ENCODE peak calls at places on chromosomes 13 and 19, in nine cellular contexts. B, U, E, I, M, Z, L, G and X are unnamed samples.

GRCh38 chr19:11096210-11096841 is 7.1 kb downstream of the LDLR start:
- DNase-seq in B (no peak), U (no peak), E (peak), I (no peak), M (peak), Z (no peak), L (peak), G (peak), X (no peak)

GRCh38 chr19:14961956-14962685 is 17.5 kb downstream of the SLC1A6 start:
- DNase-seq in B (no peak), U (no peak), E (no peak), I (no peak), M (no peak), Z (no peak), L (no peak), G (no peak), X (no peak)

GRCh38 chr19:42273407-42274064 is 4.5 kb downstream of the CIC start:
- DNase-seq in B (no peak), U (no peak), E (no peak), I (no peak), M (no peak), Z (no peak), L (no peak), G (no peak), X (no peak)

GRCh38 chr19:50512112-50512998 is 1.4 kb downstream of the ASPDH start:
- DNase-seq in B (no peak), U (no peak), E (no peak), I (no peak), M (no peak), Z (no peak), L (no peak), G (no peak), X (no peak)

GRCh38 chr19:21595185-21595584 is 89.8 kb downstream of the ZNF429 start:
- DNase-seq in B (no peak), U (no peak), E (no peak), I (no peak), M (no peak), Z (no peak), L (no peak), G (no peak), X (no peak)

GRCh38 chr19:12789904-12790619 is 1.2 kb upstream of the JUNB start:
- DNase-seq in B (no peak), U (peak), E (peak), I (peak), M (peak), Z (peak), L (peak), G (peak), X (no peak)

GRCh38 chr13:25286308-25286968 is 850 bp downstream of the MTMR6 start:
- DNase-seq in B (peak), U (no peak), E (peak), I (peak), M (peak), Z (no peak), L (no peak), G (peak), X (no peak)

GRCh38 chr13:36512771-36513170 is 80.5 kb downstream of the CCNA1 start:
- DNase-seq in B (no peak), U (no peak), E (no peak), I (no peak), M (no peak), Z (no peak), L (no peak), G (no peak), X (no peak)

GRCh38 chr13:45482571-45483173 is 17.9 kb downstream of the COG3 start:
- DNase-seq in B (no peak), U (no peak), E (no peak), I (no peak), M (peak), Z (no peak), L (no peak), G (no peak), X (no peak)

GRCh38 chr19:27746691-27747380 is 1466.1 kb downstream of the UQCRFS1 start:
- DNase-seq in B (no peak), U (peak), E (no peak), I (no peak), M (peak), Z (no peak), L (peak), G (peak), X (peak)

GRCh38 chr13:41286370-41286769 is 23.0 kb upstream of the MTRF1 start:
- DNase-seq in B (no peak), U (no peak), E (no peak), I (no peak), M (no peak), Z (no peak), L (no peak), G (no peak), X (no peak)

GRCh38 chr19:5036733-5037681 is 68.1 kb downstream of the KDM4B start:
- DNase-seq in B (peak), U (peak), E (no peak), I (peak), M (no peak), Z (no peak), L (no peak), G (no peak), X (no peak)

GRCh38 chr13:105918842-105919741 is 616.4 kb downstream of the EFNB2 start:
- DNase-seq in B (peak), U (peak), E (no peak), I (no peak), M (peak), Z (no peak), L (no peak), G (no peak), X (no peak)

GRCh38 chr13:31442605-31443004 is 242.8 kb downstream of the B3GLCT start:
- DNase-seq in B (no peak), U (no peak), E (no peak), I (no peak), M (no peak), Z (no peak), L (no peak), G (no peak), X (no peak)

GRCh38 chr13:41271456-41272285 is 8.3 kb upstream of the MTRF1 start:
- DNase-seq in B (no peak), U (no peak), E (no peak), I (no peak), M (peak), Z (no peak), L (no peak), G (peak), X (no peak)

GRCh38 chr13:66430266-66430665 is 799.9 kb downstream of the PCDH9 start:
- DNase-seq in B (no peak), U (no peak), E (no peak), I (no peak), M (no peak), Z (no peak), L (no peak), G (no peak), X (no peak)

GRCh38 chr13:51937320-51938290 is 73.6 kb downstream of the ATP7B start:
- DNase-seq in B (no peak), U (no peak), E (no peak), I (no peak), M (no peak), Z (no peak), L (no peak), G (no peak), X (no peak)

GRCh38 chr13:52156724-52157251 is 2.6 kb downstream of the NEK3 start:
- DNase-seq in B (no peak), U (no peak), E (no peak), I (no peak), M (no peak), Z (no peak), L (no peak), G (no peak), X (no peak)